ENCODE peak calls at places on chromosome 14, in four cellular contexts. S is endodermal cell, T is fibroblast of villous mesenchyme, N is left ventricle myocardium inferior. F is an unnamed sample.

GRCh38 chr14:39682000-39682399 is 249.8 kb upstream of the FBXO33 start:
- DNase-seq in S (no peak), T (no peak), N (no peak), F (no peak)

GRCh38 chr14:93068721-93069120 is 47.0 kb downstream of the ITPK1 start:
- DNase-seq in S (no peak), T (no peak), N (peak), F (no peak)

GRCh38 chr14:80784824-80785223 is 156.7 kb downstream of the CEP128 start:
- DNase-seq in S (no peak), T (peak), N (no peak), F (peak)

GRCh38 chr14:52363001-52363704 is 49.0 kb downstream of the PTGER2 start:
- DNase-seq in S (no peak), T (peak), N (no peak), F (no peak)

GRCh38 chr14:23094666-23095195 is at the start of gene ACIN1:
- DNase-seq in S (peak), T (peak), N (no peak), F (peak)

GRCh38 chr14:65604946-65605345 is 192.4 kb downstream of the FUT8 start:
- DNase-seq in S (no peak), T (no peak), N (no peak), F (peak)

GRCh38 chr14:96681826-96682225 is 115.4 kb upstream of the VRK1 start:
- DNase-seq in S (no peak), T (no peak), N (no peak), F (peak)

GRCh38 chr14:96085369-96085768 is 46.2 kb downstream of the C14orf132 start:
- DNase-seq in S (no peak), T (no peak), N (no peak), F (no peak)

GRCh38 chr14:95980402-95980801 is 58.8 kb upstream of the C14orf132 start:
- DNase-seq in S (peak), T (no peak), N (no peak), F (no peak)

GRCh38 chr14:66739826-66740225 is 231.9 kb downstream of the GPHN start:
- DNase-seq in S (no peak), T (no peak), N (no peak), F (no peak)

GRCh38 chr14:33184587-33184986 is 245.9 kb downstream of the NPAS3 start:
- DNase-seq in S (peak), T (peak), N (no peak), F (peak)

GRCh38 chr14:66476964-66477363 is 9.2 kb upstream of the CCDC196 start:
- DNase-seq in S (no peak), T (peak), N (no peak), F (peak)

GRCh38 chr14:71290960-71291466 is 383.8 kb downstream of the PCNX1 start:
- DNase-seq in S (no peak), T (peak), N (no peak), F (peak)

GRCh38 chr14:96038558-96038919 is 623 bp upstream of the C14orf132 start:
- DNase-seq in S (peak), T (no peak), N (no peak), F (no peak)

GRCh38 chr14:84098261-84098660 is 1431.7 kb upstream of the FLRT2 start:
- DNase-seq in S (no peak), T (no peak), N (no peak), F (no peak)

GRCh38 chr14:94631536-94632304 is 19.5 kb downstream of the SERPINA3 start:
- DNase-seq in S (no peak), T (no peak), N (no peak), F (no peak)
- H3K4me3 ChIP-seq in S (no peak), T (no peak), N (no peak), F (no peak)

GRCh38 chr14:99430491-99430890 is 50.2 kb downstream of the SETD3 start:
- DNase-seq in S (peak), T (no peak), N (no peak), F (peak)
- TF ChIP-seq CTCF in S (peak), T (peak), N (peak), F (peak)

GRCh38 chr14:89408907-89409675 is 7.9 kb downstream of the FOXN3 start:
- DNase-seq in S (no peak), T (no peak), N (no peak), F (peak)
- H3K4me3 ChIP-seq in S (no peak), T (no peak), N (no peak), F (no peak)

GRCh38 chr14:90256354-90257131 is at the start of gene PSMC1:
- DNase-seq in S (peak), T (peak), N (peak), F (peak)
- TF ChIP-seq CTCF in S (no peak), T (no peak), N (peak), F (no peak)

DNA sequence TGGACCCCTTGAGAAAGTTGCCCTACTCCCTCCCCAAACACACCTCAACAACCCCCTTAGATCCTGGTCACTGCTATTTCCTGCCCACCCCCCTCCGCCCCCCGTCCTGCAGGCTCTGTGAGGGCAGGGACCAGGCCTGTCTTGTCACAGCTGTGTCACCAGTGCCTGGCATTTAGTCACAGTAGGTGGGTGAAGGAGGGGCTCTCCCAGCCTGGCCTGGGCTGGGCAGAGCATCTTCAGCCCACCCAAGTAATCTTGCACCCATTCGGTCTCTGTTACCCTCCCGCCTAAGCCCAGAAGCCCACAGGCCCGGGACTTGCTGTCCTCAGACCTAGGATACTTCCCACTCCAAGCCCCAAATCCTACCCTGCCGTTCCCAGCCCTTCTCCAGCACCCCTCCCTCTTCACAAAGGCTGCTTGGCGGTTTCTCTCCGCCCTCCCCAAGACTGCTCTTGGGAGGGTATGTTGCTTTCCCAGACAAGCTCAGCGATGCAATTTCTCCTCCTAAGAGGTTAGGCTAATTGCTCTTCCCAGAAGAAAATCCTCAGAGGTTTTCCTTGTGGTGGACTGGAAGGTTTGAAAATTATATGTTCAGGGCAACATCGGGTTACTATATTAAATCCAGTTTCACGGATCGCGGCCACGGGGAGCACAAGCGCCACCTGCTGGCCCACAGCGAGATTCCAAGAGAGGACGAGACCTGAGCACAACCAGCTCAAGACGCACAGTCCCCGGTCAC is 50.8 kb upstream of the ZFP36L1 start:
- DNase-seq in S (peak), T (peak), N (peak), F (peak)
- H3K4me3 ChIP-seq in S (peak), T (peak), N (peak), F (peak)

DNA sequence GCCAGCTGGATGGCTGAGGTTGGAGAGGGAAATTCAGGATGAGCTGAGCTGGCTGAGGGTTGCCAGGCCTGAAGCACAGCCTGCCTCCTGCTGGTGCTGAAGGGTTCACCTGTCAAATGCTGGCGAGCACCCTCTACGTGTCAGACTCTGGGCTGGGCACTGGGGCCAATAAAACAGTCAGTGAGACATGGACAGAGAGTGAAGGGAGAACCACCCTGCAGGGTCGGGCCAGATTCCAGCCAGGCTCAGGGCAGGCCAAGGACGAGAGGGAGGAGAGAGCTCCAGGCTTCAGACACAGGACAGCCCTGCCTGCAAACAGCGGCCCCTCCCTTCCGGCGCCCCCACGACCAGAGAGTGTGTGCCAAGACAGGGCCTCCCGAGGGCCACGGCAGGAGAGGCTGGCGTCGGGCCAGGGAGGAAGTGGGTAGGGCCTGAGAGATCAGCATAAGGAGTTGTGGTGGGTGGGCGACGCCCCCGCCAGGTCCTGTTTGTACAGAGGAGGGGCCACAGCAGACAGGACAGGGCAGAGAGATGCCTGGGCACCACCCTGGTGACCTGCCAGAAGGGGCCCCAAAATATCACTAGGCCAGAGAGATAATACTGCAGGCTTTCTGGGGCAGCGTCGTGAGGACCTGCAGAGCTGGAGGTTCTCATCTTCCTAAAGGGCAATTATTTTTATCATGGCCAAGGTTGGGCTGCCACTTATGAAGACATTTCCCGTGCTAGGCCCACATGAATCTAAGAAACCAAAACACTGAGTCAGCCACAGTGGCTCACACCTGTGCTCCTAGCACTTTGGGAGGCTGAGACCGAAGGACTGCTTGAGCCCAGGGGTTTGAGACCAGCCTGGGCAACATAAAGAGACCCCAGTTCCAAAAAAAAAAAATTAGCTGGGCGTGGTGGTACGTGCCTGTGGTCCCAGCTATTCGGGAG is 73.1 kb upstream of the GPR68 start:
- DNase-seq in S (no peak), T (no peak), N (peak), F (no peak)
- TF ChIP-seq CTCF in S (no peak), T (no peak), N (peak), F (no peak)

F was measured in choroid plexus epithelial cell.